ENCODE peak calls at places on chromosome 9, in nine cellular contexts. I is breast epithelium, E is psoas muscle, C is ovary, Q is A549, Y is mesenchymal stem cell, B is SJSA1, L is uterus, N is PC-3. D is an unnamed sample. For H3K9me3, the result is how much of the 10 kb centered on the place peaks cover.

GRCh38 chr9:88766778-88767503 is 224.3 kb upstream of the S1PR3 start:
- DNase-seq in I (no peak), E (no peak), C (no peak), Q (no peak), Y (peak), B (no peak), L (no peak), N (peak), D (no peak)

GRCh38 chr9:32741706-32742105 is 41.6 kb upstream of the TMEM215 start:
- DNase-seq in I (no peak), E (no peak), C (no peak), Q (no peak), Y (no peak), B (peak), L (no peak), N (peak), D (no peak)

GRCh38 chr9:91151014-91151740 is 210.5 kb downstream of the AUH start:
- DNase-seq in I (no peak), E (no peak), C (no peak), Q (no peak), Y (peak), B (no peak), L (no peak), N (no peak), D (no peak)

GRCh38 chr9:86687788-86688187 is 259.5 kb downstream of the GAS1 start:
- DNase-seq in I (no peak), E (no peak), C (no peak), Q (no peak), Y (no peak), B (peak), L (no peak), N (no peak), D (no peak)

GRCh38 chr9:76215066-76215465 is 179.2 kb downstream of the RFK start:
- DNase-seq in I (no peak), E (no peak), C (no peak), Q (no peak), Y (peak), B (peak), L (no peak), N (no peak), D (no peak)

GRCh38 chr9:32411753-32412152 is 27.3 kb downstream of the ACO1 start:
- DNase-seq in I (no peak), E (no peak), C (no peak), Q (no peak), Y (no peak), B (no peak), L (no peak), N (no peak), D (no peak)

GRCh38 chr9:124624735-124624992 is 117.5 kb upstream of the NR5A1 start:
- DNase-seq in I (no peak), E (no peak), C (no peak), Q (no peak), Y (no peak), B (no peak), L (no peak), N (no peak), D (no peak)

GRCh38 chr9:134632329-134632728 is 9.3 kb upstream of the COL5A1 start:
- DNase-seq in I (peak), E (peak), C (peak), Q (no peak), Y (no peak), B (no peak), L (no peak), N (no peak), D (no peak)

GRCh38 chr9:113247640-113248039 is 26.3 kb downstream of the SLC31A1 start:
- DNase-seq in I (no peak), E (no peak), C (no peak), Q (no peak), Y (no peak), B (no peak), L (no peak), N (no peak), D (no peak)

GRCh38 chr9:136545065-136545965 is 533 bp downstream of the NOTCH1 start:
- DNase-seq in I (no peak), E (no peak), C (peak), Q (no peak), Y (peak), B (peak), L (no peak), N (no peak), D (peak)

GRCh38 chr9:111429175-111429574 is 55.0 kb downstream of the ECPAS start:
- DNase-seq in I (no peak), E (no peak), C (no peak), Q (no peak), Y (no peak), B (no peak), L (no peak), N (peak), D (no peak)

GRCh38 chr9:102950341-102950740 is 44.8 kb upstream of the CYLC2 start:
- DNase-seq in I (no peak), E (no peak), C (no peak), Q (no peak), Y (no peak), B (no peak), L (no peak), N (peak), D (no peak)

GRCh38 chr9:129318121-129319075 is 140.3 kb upstream of the IER5L start:
- DNase-seq in I (peak), E (peak), C (peak), Q (no peak), Y (peak), B (no peak), L (peak), N (no peak), D (peak)

GRCh38 chr9:114386361-114386885 is 1.4 kb downstream of the AKNA start:
- DNase-seq in I (no peak), E (no peak), C (peak), Q (no peak), Y (peak), B (no peak), L (no peak), N (no peak), D (no peak)

GRCh38 chr9:109120204-109120789 is 550 bp upstream of the TMEM245 start:
- DNase-seq in I (no peak), E (no peak), C (no peak), Q (no peak), Y (no peak), B (no peak), L (no peak), N (no peak), D (no peak)

GRCh38 chr9:36099718-36100117 is 36.8 kb upstream of the GLIPR2 start:
- DNase-seq in I (no peak), E (no peak), C (no peak), Q (no peak), Y (no peak), B (no peak), L (no peak), N (no peak), D (no peak)

GRCh38 chr9:114003756-114004155 is 74.3 kb downstream of the AMBP start:
- DNase-seq in I (peak), E (no peak), C (no peak), Q (no peak), Y (no peak), B (no peak), L (peak), N (no peak), D (no peak)

GRCh38 chr9:37407468-37407867 is 15.0 kb upstream of the GRHPR start:
- DNase-seq in I (no peak), E (no peak), C (no peak), Q (peak), Y (no peak), B (no peak), L (no peak), N (peak), D (no peak)

GRCh38 chr9:110334871-110335270 is 2.8 kb downstream of the TXNDC8 start:
- DNase-seq in I (no peak), E (no peak), C (no peak), Q (no peak), Y (no peak), B (no peak), L (no peak), N (no peak), D (no peak)

GRCh38 chr9:134130503-134131375 is 5.1 kb upstream of the WDR5 start:
- DNase-seq in I (peak), E (peak), C (peak), Q (no peak), Y (no peak), B (no peak), L (peak), N (no peak), D (no peak)

GRCh38 chr9:23830459-23830805 is 4.4 kb upstream of the ELAVL2 start:
- DNase-seq in I (no peak), E (no peak), C (no peak), Q (no peak), Y (no peak), B (no peak), L (no peak), N (no peak), D (no peak)

GRCh38 chr9:106964822-106965525 is 102.0 kb downstream of the ZNF462 start:
- DNase-seq in I (no peak), E (no peak), C (no peak), Q (no peak), Y (no peak), B (no peak), L (no peak), N (peak), D (no peak)

GRCh38 chr9:18703086-18703750 is 229.3 kb downstream of the ADAMTSL1 start:
- DNase-seq in I (no peak), E (no peak), C (no peak), Q (no peak), Y (no peak), B (no peak), L (peak), N (no peak), D (no peak)

GRCh38 chr9:124238546-124239140 is 19.1 kb upstream of the NEK6 start:
- DNase-seq in I (peak), E (peak), C (no peak), Q (no peak), Y (no peak), B (no peak), L (no peak), N (no peak), D (no peak)

GRCh38 chr9:88420227-88420626 is 32.0 kb downstream of the SPIN1 start:
- DNase-seq in I (no peak), E (no peak), C (no peak), Q (no peak), Y (peak), B (no peak), L (peak), N (no peak), D (no peak)

GRCh38 chr9:91995000-91995399 is 45.0 kb upstream of the ROR2 start:
- DNase-seq in I (no peak), E (no peak), C (no peak), Q (no peak), Y (no peak), B (no peak), L (no peak), N (no peak), D (no peak)

GRCh38 chr9:79362100-79363081 is 209.4 kb upstream of the TLE4 start:
- DNase-seq in I (no peak), E (no peak), C (no peak), Q (peak), Y (peak), B (peak), L (no peak), N (peak), D (no peak)

GRCh38 chr9:27489087-27489876 is 34.8 kb upstream of the IFNK start:
- DNase-seq in I (no peak), E (no peak), C (no peak), Q (no peak), Y (no peak), B (no peak), L (no peak), N (no peak), D (no peak)

DNA sequence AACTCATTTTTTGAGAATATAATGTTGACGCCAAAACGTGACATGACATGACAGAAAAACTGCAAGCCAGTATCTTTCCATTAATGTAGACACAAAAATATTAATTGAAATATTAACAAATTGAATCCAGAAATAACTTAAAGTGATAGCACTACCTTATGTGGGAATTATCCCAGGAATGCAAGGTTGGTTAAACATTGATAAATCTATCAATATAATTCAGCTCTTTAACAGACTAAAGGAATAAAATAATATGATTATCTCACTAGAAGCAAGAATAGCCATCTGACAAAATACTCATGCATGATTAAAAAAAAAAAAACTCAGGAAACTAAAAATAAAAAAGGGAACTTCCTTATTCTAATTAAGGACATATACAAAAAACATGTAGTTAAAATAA is 6.8 kb downstream of the ZNF510 start:
- DNase-seq in I (no peak), E (no peak), C (no peak), Q (no peak), Y (no peak), B (no peak), L (no peak), N (no peak), D (no peak)
- H3K9me3 ChIP-seq in I (half or more), E (half or more), C (under half), Q (half or more), Y (half or more), B (under half), L (under half), N (under half), D (half or more)

DNA sequence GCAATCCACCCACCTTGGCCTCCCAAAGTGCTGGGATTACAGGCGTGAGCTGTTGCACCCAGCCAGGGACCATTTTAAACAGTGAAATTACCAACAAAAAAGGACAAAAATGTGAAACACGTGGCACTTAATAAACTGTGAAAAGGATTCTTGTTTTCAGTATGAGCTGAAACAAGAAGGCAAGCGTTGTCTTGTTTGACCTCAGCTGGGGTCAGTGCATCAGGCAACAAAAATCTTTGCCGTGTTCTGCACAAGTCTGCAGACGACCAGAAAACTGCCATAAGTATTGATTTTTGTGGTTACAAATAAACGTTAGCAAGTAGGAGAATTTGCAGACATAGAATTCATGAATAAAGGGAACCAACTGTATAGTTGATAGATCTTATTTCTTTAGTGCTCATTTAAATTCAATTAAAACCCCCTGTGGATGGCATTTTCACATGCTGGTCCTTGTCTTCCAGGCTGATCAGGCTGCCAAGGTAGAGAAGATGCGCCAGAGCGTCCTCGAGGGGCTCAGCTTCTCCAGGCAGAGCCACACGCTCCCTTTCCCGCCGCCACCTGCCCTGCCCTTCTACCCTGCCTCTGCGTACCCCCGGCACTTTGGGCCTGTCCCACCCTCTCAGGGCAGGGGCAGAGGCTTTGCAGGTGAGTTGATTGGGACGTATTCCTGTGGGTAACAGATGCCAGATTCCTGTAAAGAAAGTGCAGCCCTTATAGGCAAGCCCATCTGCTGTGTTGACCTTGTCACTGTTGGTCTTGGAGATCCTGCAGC is 18.8 kb upstream of the PHF2 start:
- DNase-seq in I (no peak), E (no peak), C (no peak), Q (no peak), Y (no peak), B (no peak), L (no peak), N (no peak), D (no peak)
- H3K9me3 ChIP-seq in I (under half), E (under half), C (under half), Q (under half), Y (under half), B (under half), L (under half), N (under half), D (under half)

GRCh38 chr9:77879344-77880089 is 152.1 kb downstream of the GNAQ start:
- DNase-seq in I (no peak), E (no peak), C (no peak), Q (no peak), Y (no peak), B (no peak), L (no peak), N (peak), D (no peak)

GRCh38 chr9:77882294-77882693 is 149.3 kb downstream of the GNAQ start:
- DNase-seq in I (no peak), E (no peak), C (no peak), Q (no peak), Y (no peak), B (no peak), L (no peak), N (no peak), D (no peak)

GRCh38 chr9:77883133-77883532 is 148.5 kb downstream of the GNAQ start:
- DNase-seq in I (no peak), E (no peak), C (no peak), Q (no peak), Y (no peak), B (no peak), L (no peak), N (no peak), D (no peak)

GRCh38 chr9:77883846-77884771 is 147.5 kb downstream of the GNAQ start:
- DNase-seq in I (no peak), E (no peak), C (no peak), Q (no peak), Y (peak), B (peak), L (no peak), N (no peak), D (no peak)

DNA sequence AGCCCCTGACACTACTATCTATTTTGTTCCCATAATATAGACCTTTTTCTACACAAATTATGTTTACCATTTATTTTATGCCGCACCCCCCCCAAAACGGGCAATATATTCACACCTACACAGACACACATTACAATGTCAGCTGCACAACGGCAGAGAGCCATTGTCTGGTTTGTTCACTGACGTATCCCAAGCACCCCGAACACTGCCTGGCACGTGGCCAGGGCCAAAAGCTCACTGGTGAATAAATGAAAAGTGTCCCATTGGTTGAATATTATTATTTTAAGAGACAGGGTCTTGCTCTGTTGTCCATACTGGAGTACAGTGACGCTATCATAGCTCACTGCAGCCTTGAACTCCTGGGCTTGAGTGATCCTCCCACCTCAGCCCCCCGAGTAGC is 150.5 kb downstream of the GNAQ start:
- DNase-seq in I (no peak), E (no peak), C (no peak), Q (no peak), Y (no peak), B (no peak), L (no peak), N (no peak), D (no peak)
- H3K9me3 ChIP-seq in I (under half), E (under half), C (under half), Q (under half), Y (under half), B (under half), L (under half), N (under half), D (under half)

DNA sequence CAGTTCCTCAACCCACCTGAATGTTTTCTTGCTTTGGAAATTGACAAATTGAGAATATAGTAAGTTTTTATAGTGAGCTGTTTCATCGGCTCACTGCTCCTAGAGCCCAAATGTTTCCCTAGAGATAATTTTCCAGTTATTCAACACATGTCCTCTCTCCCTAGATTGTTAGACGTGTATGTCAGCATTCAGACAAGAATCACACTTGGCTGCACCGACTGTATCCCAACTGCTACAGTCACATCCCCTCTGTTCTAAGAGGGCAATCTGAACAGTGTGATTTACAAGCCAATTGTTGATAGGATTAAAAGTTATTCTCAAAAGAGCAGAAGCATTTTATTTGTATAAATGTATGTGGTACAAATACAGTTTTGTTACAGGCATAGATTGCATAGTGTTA is 93.9 kb downstream of the MAMDC2 start:
- DNase-seq in I (no peak), E (no peak), C (no peak), Q (no peak), Y (no peak), B (no peak), L (no peak), N (no peak), D (no peak)
- H3K9me3 ChIP-seq in I (under half), E (under half), C (under half), Q (under half), Y (under half), B (under half), L (under half), N (under half), D (under half)

DNA sequence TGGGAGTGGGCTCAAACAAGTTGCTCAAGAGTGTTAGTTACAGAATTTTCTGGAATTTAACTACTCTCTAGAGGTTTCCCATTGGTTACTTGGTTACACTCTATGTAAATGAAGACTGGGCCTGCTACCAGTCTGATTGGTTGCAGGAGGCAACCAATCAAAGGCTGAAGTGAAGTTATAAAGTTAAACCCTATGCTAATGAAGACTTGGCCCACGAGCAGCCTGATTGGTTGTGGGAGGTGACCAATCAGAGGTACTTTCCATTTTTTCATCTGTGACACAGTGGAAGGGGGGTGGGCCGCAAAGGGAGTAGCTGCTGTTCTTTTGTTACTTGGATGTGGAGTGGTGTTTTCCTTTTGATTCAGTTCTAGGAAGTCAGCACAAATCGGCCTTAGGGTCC is 69.4 kb downstream of the CACNA1B start:
- DNase-seq in I (no peak), E (no peak), C (no peak), Q (no peak), Y (no peak), B (no peak), L (no peak), N (no peak), D (no peak)
- H3K9me3 ChIP-seq in I (under half), E (under half), C (under half), Q (under half), Y (under half), B (under half), L (under half), N (under half), D (under half)

D was measured in CD4-positive, alpha-beta T cell.